ENCODE peak calls at places on chromosomes 4 and X, in nine cellular contexts. I is T follicular helper cell; J is activated T-cell treated with anti-CD3 and anti-CD28 coated beads, Interleukin-2, amount 50 U/mL, for 4 hours; P is activated CD8-positive, alpha-beta T cell treated with anti-CD3 and anti-CD28 coated beads for 36 hours; A is AG04450; Z is hepatocyte; S is kidney tubule cell; Q is M059J; G is DMS153. C is an unnamed sample.

GRCh38 chr4:25860586-25861421 is 2.0 kb downstream of the SEL1L3 start:
- DNase-seq in I (no peak), J (no peak), P (peak), A (no peak), Z (peak), S (no peak), Q (no peak), G (no peak), C (no peak)

GRCh38 chr4:5365071-5366008 is 314.1 kb downstream of the STK32B start:
- DNase-seq in I (no peak), J (no peak), P (no peak), A (peak), Z (peak), S (peak), Q (peak), G (peak), C (no peak)

GRCh38 chr4:13597141-13597540 is 30.4 kb downstream of the BOD1L1 start:
- DNase-seq in I (no peak), J (no peak), P (no peak), A (no peak), Z (no peak), S (no peak), Q (no peak), G (no peak), C (no peak)

GRCh38 chrX:49174723-49175122 is 3.0 kb downstream of the PLP2 start:
- DNase-seq in I (no peak), J (no peak), P (no peak), A (no peak), Z (no peak), S (no peak), Q (no peak), G (no peak), C (no peak)

GRCh38 chr4:8913121-8913857 is 41.6 kb upstream of the HMX1 start:
- DNase-seq in I (no peak), J (no peak), P (no peak), A (no peak), Z (peak), S (no peak), Q (no peak), G (no peak), C (peak)

GRCh38 chr4:155666701-155667537 is at the start of gene GUCY1A1:
- DNase-seq in I (no peak), J (no peak), P (peak), A (no peak), Z (peak), S (peak), Q (peak), G (no peak), C (peak)

GRCh38 chr4:127309360-127310095 is 323.2 kb upstream of the INTU start:
- DNase-seq in I (no peak), J (no peak), P (no peak), A (no peak), Z (no peak), S (no peak), Q (peak), G (no peak), C (peak)

GRCh38 chr4:56637154-56637553 is 43.9 kb downstream of the HOPX start:
- DNase-seq in I (no peak), J (no peak), P (no peak), A (no peak), Z (no peak), S (no peak), Q (no peak), G (no peak), C (no peak)

GRCh38 chr4:152936446-152937279 is 540 bp downstream of the FHDC1 start:
- DNase-seq in I (no peak), J (no peak), P (peak), A (no peak), Z (peak), S (peak), Q (peak), G (no peak), C (peak)